ENCODE peak calls at places on chromosomes 6 and 20, in six cellular contexts. G is MM.1S, S is psoas muscle, F is body of pancreas, Z is adrenal gland, T is hepatocyte. X is an unnamed sample.

GRCh38 chr20:35111141-35111888 is 18.7 kb upstream of the TRPC4AP start:
- DNase-seq in G (no peak), S (no peak), F (no peak), Z (no peak), T (no peak), X (no peak)

GRCh38 chr6:90918361-90918760 is 331.5 kb upstream of the MAP3K7 start:
- DNase-seq in G (no peak), S (no peak), F (no peak), Z (no peak), T (no peak), X (no peak)

GRCh38 chr20:64029293-64030117 is 6.5 kb upstream of the C20orf204 start:
- DNase-seq in G (no peak), S (no peak), F (no peak), Z (no peak), T (no peak), X (no peak)

GRCh38 chr20:35523298-35523888 is 6.1 kb downstream of the C20orf173 start:
- DNase-seq in G (no peak), S (no peak), F (no peak), Z (peak), T (no peak), X (no peak)

GRCh38 chr6:68651018-68651985 is 16.2 kb downstream of the ADGRB3 start:
- DNase-seq in G (no peak), S (no peak), F (no peak), Z (no peak), T (no peak), X (no peak)

GRCh38 chr6:27768556-27768955 is 143.6 kb downstream of the OR2B2 start:
- DNase-seq in G (no peak), S (no peak), F (no peak), Z (no peak), T (no peak), X (no peak)

GRCh38 chr6:102127253-102127652 is 733.7 kb downstream of the GRIK2 start:
- DNase-seq in G (no peak), S (no peak), F (no peak), Z (no peak), T (no peak), X (no peak)

GRCh38 chr6:5567352-5567751 is 306.0 kb downstream of the FARS2 start:
- DNase-seq in G (no peak), S (no peak), F (no peak), Z (no peak), T (no peak), X (no peak)

GRCh38 chr6:34412643-34413214 is 13.1 kb downstream of the RPS10 start:
- DNase-seq in G (no peak), S (no peak), F (no peak), Z (no peak), T (no peak), X (no peak)

GRCh38 chr6:108920751-108921150 is 72.5 kb downstream of the ARMC2 start:
- DNase-seq in G (no peak), S (no peak), F (no peak), Z (no peak), T (no peak), X (no peak)

GRCh38 chr20:39045676-39046075 is 83.5 kb downstream of the DHX35 start:
- DNase-seq in G (no peak), S (no peak), F (no peak), Z (no peak), T (no peak), X (no peak)

DNA sequence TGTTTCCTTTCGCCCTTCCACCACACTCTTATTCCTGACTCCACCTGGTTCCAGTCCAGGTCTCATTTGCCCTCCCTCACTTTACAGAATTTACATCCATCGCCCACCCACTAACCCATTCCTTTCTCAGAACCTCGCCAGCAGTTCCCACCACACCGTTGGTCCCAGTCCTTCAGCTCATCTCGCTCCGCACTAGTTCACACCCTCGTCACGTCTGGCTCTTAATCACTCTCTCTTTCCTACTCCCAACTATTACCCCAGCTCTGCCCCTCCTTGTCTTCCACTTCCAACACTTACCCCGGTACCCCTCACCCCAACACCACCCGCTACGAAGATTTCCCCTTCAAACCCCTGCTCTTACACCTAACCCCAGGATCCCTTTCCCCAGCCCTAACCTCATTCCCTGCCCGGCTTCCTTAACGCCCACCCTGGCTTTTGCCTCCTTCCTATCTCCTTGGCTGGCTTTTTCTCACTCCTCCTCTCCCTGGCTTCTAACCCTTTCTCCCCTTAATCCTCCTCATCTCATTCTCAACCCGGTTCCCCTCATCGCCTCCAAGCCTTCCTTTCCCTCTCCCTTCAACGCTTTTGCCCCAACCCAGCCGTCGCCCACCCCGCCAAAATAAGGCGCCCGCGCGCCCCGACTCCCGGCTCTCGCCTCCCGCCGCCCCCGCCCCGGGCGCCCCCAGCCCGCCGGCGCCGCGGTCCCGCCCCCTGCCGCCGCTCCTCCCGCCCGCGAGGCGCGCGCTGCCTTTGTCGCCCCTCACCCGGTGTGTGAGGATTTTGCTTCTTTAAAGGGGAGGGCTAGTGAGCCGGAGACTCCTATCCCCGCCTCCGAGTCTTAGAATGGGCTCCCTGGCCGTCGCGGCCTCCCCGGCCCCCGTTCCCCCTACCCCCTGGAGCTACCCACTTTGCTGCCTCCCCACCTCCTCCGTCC is 542 bp downstream of the USP49 start:
- DNase-seq in G (no peak), S (no peak), F (no peak), Z (no peak), T (peak), X (no peak)
- TF ChIP-seq CTCF in G (no peak), S (no peak), F (no peak), Z (no peak), T (no peak), X (no peak)

DNA sequence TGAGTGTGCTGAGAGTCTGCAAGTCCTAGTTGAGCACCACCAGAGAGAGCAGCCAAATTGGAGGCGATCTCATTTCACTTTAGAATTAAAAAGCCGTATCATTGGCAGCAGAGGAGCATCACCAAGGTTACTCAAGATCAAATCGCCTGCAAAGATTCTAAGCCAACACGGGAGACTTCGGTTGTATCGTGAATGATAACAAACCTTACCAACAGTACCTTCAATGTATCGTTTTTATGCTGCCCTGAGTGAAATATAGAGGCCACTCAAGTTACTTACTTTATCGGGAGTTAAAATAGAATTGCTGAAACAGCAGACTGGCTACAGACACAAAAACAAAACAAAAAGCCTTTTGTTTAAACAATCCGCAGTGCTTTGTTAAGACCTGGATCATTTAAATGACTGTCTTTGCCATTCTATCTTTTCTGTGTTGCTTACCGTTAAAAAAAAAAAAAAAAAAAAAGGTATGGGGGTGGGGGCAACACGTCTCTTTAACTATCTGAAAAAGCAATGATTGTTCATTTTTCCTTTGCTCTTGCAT is 14.2 kb downstream of the NHSL1 start:
- DNase-seq in G (no peak), S (no peak), F (no peak), Z (no peak), T (no peak), X (no peak)
- H3K4me3 ChIP-seq in G (no peak), S (peak), F (no peak), Z (no peak), T (no peak), X (no peak)

GRCh38 chr6:31083742-31084354 is 28.5 kb downstream of the C6orf15 start:
- DNase-seq in G (no peak), S (peak), F (peak), Z (peak), T (peak), X (no peak)
- TF ChIP-seq CTCF in G (peak), S (peak), F (no peak), Z (no peak), T (peak), X (peak)

DNA sequence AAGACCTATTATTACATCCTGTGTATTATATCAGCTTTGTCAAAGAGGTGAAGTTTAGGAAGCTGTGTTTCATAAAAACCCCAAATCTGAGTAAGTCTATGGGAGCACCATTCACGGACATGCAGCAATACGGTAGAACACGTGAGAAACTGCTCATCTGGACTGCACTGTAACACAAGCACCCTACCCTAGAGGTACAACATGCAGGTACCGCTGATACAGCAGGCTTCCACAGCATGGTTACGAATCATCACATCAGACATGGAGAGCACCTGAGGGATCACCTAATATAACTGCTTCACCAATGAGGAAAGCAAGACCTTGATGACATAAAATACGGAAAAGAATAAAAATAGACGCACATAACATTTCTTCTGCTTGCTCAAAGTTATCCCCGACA is 96.7 kb downstream of the GMDS start:
- DNase-seq in G (no peak), S (no peak), F (no peak), Z (no peak), T (no peak), X (no peak)
- H3K4me3 ChIP-seq in G (no peak), S (no peak), F (no peak), Z (no peak), T (no peak), X (no peak)

X was measured in LNCaP clone FGC.